ENCODE peak calls at places on chromosomes 12 and 14, in five cellular contexts. X, V, Z, B and L are unnamed samples.

GRCh38 chr12:123150273-123150803 is 552 bp downstream of the PITPNM2 start:
- DNase-seq in X (no peak), B (peak; percentile 25), V (peak; percentile 70), Z (peak; percentile 50), L (peak; percentile 42)

GRCh38 chr12:132528564-132529106 is 38.7 kb downstream of the FBRSL1 start:
- DNase-seq in V (no peak), B (no peak), Z (no peak), X (no peak), L (no peak)

GRCh38 chr12:55757701-55758100 is 14.8 kb downstream of the GDF11 start:
- DNase-seq in Z (no peak), B (no peak), X (no peak), V (no peak), L (no peak)

GRCh38 chr12:62647586-62647985 is 181.0 kb downstream of the MON2 start:
- DNase-seq in B (no peak), X (no peak), Z (no peak), V (no peak), L (no peak)

GRCh38 chr14:105484069-105484996 is 2.4 kb upstream of the CRIP1 start:
- DNase-seq in Z (no peak), B (no peak), X (no peak), V (peak; percentile 88), L (no peak)

GRCh38 chr12:127294651-127295205 is 972.2 kb upstream of the TMEM132C start:
- DNase-seq in X (no peak), V (no peak), B (no peak), Z (no peak), L (no peak)

GRCh38 chr14:23079716-23080115 is 15.2 kb downstream of the ACIN1 start:
- DNase-seq in B (no peak), V (no peak), X (no peak), Z (no peak), L (no peak)

GRCh38 chr12:30151831-30152230 is 368.1 kb upstream of the TMTC1 start:
- DNase-seq in Z (no peak), V (no peak), B (no peak), X (no peak), L (no peak)

GRCh38 chr12:6224550-6224949 is 24.4 kb downstream of the CD9 start:
- DNase-seq in X (no peak), V (peak; percentile 97), B (no peak), Z (no peak), L (peak; percentile 64)

GRCh38 chr12:56840922-56841321 is 77.8 kb downstream of the HSD17B6 start:
- DNase-seq in Z (no peak), V (no peak), X (peak; percentile 34), B (no peak), L (no peak)

GRCh38 chr14:102775855-102776760 is 1.1 kb upstream of the TRAF3 start:
- DNase-seq in Z (no peak), V (no peak), B (peak; percentile 59), X (peak; percentile 40), L (no peak)

GRCh38 chr14:97010491-97011160 is 213.4 kb downstream of the VRK1 start:
- DNase-seq in V (no peak), B (no peak), Z (no peak), X (no peak), L (no peak)

GRCh38 chr14:96567289-96567899 is 65.2 kb downstream of the PAPOLA start:
- DNase-seq in V (no peak), B (no peak), X (peak; percentile 20), Z (peak; percentile 31), L (no peak)

GRCh38 chr12:1573960-1574862 is 20.2 kb downstream of the FBXL14 start:
- DNase-seq in B (no peak), V (no peak), Z (no peak), X (no peak), L (no peak)

GRCh38 chr14:72120315-72120714 is 188.1 kb downstream of the RGS6 start:
- DNase-seq in X (peak; percentile 1), B (no peak), V (no peak), Z (no peak), L (no peak)

GRCh38 chr12:104275689-104276088 is 27.9 kb upstream of the EID3 start:
- DNase-seq in Z (no peak), X (no peak), B (no peak), V (no peak), L (no peak)

GRCh38 chr14:87656315-87656714 is 336.7 kb downstream of the GALC start:
- DNase-seq in B (no peak), Z (no peak), V (no peak), X (no peak), L (no peak)

GRCh38 chr14:103128631-103129300 is 5.5 kb downstream of the TNFAIP2 start:
- DNase-seq in B (no peak), Z (no peak), X (peak; percentile 36), V (no peak), L (no peak)

GRCh38 chr12:66716522-66716921 is 37.6 kb upstream of the GRIP1 start:
- DNase-seq in Z (no peak), V (no peak), X (no peak), B (no peak), L (no peak)

GRCh38 chr14:32129124-32129523 is 52.0 kb downstream of the ARHGAP5 start:
- DNase-seq in B (no peak), Z (peak; percentile 24), X (peak; percentile 71), V (no peak), L (no peak)

GRCh38 chr14:64698899-64699298 is 5.3 kb upstream of the PLEKHG3 start:
- DNase-seq in X (no peak), V (peak; percentile 39), B (no peak), Z (no peak), L (peak; percentile 29)

GRCh38 chr12:98543701-98544100 is 28.3 kb downstream of the TMPO start:
- DNase-seq in V (no peak), X (no peak), Z (no peak), B (no peak), L (no peak)

GRCh38 chr14:53365516-53366130 is 212.5 kb upstream of the DDHD1 start:
- DNase-seq in V (no peak), Z (no peak), X (no peak), B (no peak), L (no peak)

GRCh38 chr14:59336078-59336477 is 129.1 kb downstream of the GPR135 start:
- DNase-seq in X (no peak), B (no peak), Z (no peak), V (no peak), L (no peak)

GRCh38 chr12:95763809-95764253 is 26.7 kb downstream of the NTN4 start:
- DNase-seq in V (no peak), Z (peak; percentile 75), X (peak; percentile 90), B (no peak), L (no peak)

GRCh38 chr14:81401420-81402122 is 1.4 kb upstream of the STON2 start:
- DNase-seq in B (no peak), V (no peak), Z (peak; percentile 22), X (peak; percentile 97), L (no peak)

GRCh38 chr12:76018111-76018510 is 13.5 kb downstream of the PHLDA1 start:
- DNase-seq in Z (no peak), B (no peak), X (no peak), V (no peak), L (no peak)

GRCh38 chr12:76020281-76020680 is 11.3 kb downstream of the PHLDA1 start:
- DNase-seq in V (no peak), Z (peak; percentile 39), B (no peak), X (peak; percentile 86), L (no peak)

GRCh38 chr12:76020731-76021672 is 10.6 kb downstream of the PHLDA1 start:
- DNase-seq in Z (peak; percentile 62), V (no peak), B (peak; percentile 16), X (peak; percentile 97), L (no peak)

GRCh38 chr12:76023069-76023690 is 8.4 kb downstream of the PHLDA1 start:
- DNase-seq in Z (no peak), X (no peak), V (no peak), B (no peak), L (no peak)

DNA sequence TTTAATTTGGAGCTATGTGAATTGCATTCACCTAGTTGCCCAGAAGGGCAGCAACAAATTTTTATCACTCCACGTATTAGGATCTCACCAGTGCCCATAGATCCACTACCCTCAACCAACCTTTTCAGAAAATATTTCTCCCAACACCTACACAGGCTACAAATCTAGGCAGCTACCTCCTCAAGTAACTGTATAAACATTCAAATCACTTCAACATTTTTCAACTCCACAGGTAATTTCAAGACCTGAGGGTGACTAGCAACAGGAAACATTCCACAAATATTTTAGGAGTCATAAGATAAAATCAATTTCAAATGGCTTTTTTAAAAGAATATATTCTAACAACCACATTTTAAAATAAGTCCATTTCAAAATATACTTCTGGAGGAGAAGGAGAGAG is 12.9 kb downstream of the PHLDA1 start:
- DNase-seq in B (no peak), V (no peak), Z (no peak), X (peak; percentile 77), L (no peak)
- TF ChIP-seq CTCF in B (no peak), V (no peak), Z (no peak), X (no peak), L (no peak)

DNA sequence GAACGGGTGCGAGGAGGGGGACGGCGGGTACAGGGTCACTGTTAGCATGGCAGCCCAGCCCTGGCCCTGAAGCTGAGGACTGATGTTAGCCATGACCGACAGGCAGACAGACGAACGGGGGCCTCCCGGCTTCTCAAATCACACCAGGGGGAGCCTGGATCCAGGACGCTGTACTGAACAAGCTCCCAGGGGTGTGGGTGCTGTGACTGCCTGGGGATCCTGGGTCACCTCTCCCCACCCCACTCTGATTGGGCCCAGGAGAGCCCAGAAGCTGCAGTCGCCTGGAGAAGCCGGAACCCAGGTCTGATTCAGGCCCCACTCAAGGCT is 47.9 kb downstream of the BEGAIN start:
- DNase-seq in B (no peak), V (no peak), X (no peak), Z (no peak), L (no peak)
- TF ChIP-seq CTCF in B (no peak), V (no peak), X (no peak), Z (no peak), L (no peak)

DNA sequence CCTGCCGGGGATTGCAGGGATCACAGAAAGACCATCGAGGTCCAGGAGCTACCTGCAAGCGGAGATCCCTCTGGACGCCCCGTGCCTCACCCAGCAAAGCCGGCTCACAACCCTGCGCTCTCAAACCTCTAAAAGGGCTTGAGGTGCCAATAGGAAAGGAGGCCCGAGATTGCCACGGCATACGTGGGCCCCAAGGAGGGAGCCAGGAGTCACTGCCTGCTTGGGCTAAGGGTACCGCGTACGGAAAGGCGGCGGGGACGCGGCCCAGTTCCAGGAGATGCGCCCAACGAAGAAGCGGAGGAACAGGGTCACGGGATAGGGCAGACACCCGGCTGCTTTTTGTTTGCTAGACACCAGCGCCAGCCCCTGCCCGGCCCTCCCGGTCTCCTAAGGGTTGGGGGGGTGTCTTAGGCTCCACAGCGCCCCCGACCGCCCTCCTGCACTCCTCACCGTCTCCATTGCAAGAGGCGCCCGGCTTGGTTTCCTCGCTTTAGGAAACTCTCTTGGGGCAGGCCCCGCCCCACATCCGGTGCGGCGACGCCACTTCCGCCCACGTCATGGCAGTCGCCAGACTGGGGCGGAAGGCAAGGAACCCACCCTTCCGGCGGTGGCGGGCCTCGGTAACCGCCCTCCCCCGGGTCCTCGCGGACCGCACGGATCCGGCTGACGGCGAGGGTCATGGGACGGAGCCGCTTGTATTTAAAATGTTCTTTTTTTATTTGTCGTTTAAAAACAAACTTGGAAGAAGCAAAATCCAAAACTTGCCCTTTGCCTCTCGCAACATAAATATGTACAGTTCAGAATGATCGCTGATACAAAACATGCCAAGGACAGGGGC is at the start of gene PRKAG1:
- DNase-seq in X (peak; percentile 89), V (peak; percentile 98), Z (peak; percentile 98), B (peak; percentile 98), L (peak; percentile 96)
- TF ChIP-seq CTCF in X (peak; percentile 76), V (peak; percentile 40), Z (peak; percentile 59), B (peak; percentile 51), L (peak; percentile 74)

DNA sequence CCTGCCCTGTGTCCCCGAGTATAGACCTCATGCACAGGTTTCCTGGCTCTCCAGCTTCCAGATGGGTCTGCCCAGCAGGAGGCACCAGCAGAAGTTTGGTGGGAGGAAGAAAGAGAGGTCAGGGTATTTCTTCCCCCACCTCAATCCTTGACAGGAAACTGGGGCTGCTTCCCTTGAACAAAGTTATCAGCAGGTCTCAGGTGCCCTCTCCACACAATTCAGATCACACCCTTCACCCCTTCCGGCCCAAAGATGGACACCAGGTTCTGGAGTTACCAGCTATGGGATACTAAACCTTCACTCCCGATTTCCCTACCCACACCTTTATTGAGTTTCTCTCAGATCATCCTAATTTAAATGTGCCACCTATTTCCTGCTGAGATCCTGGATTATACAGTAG is 1.2 kb downstream of the SART3 start:
- DNase-seq in B (no peak), V (no peak), Z (no peak), X (no peak), L (no peak)
- TF ChIP-seq CTCF in B (no peak), V (no peak), Z (no peak), X (peak; percentile 19), L (no peak)